ENCODE peak calls at places on chromosomes 6 and 20, in ten cellular contexts. K, O, B, N, L, C, Y, V, Z and H are unnamed samples.

GRCh38 chr6:150891886-150892485 is 26.5 kb downstream of the MTHFD1L start:
- DNase-seq in V (peak), Z (peak), B (peak), Y (peak), N (peak), L (peak), K (peak), O (peak), C (no peak), H (peak)

GRCh38 chr6:137740967-137741761 is 125.9 kb upstream of the TNFAIP3 start:
- DNase-seq in L (no peak), O (no peak), N (no peak), K (no peak), Z (no peak), C (no peak), B (no peak), Y (no peak), V (no peak), H (no peak)

GRCh38 chr20:16691381-16691780 is 38.4 kb upstream of the SNRPB2 start:
- DNase-seq in B (no peak), Y (no peak), Z (no peak), L (no peak), K (no peak), C (no peak), V (no peak), O (no peak), N (no peak), H (no peak)

GRCh38 chr6:158377866-158378265 is 65.6 kb downstream of the TULP4 start:
- DNase-seq in O (no peak), Y (no peak), L (no peak), Z (no peak), N (no peak), K (no peak), B (peak), C (no peak), V (no peak), H (no peak)

GRCh38 chr6:141261016-141261671 is 871.6 kb upstream of the GJE1 start:
- DNase-seq in Z (no peak), V (no peak), N (no peak), K (no peak), Y (no peak), L (no peak), C (no peak), B (no peak), O (no peak), H (no peak)

GRCh38 chr20:26209171-26209941 is 512.7 kb upstream of the ZNF337 start:
- DNase-seq in C (no peak), K (no peak), B (no peak), O (no peak), V (peak), L (peak), Y (no peak), Z (peak), N (peak), H (no peak)

GRCh38 chr6:157267109-157267611 is 56.2 kb downstream of the TMEM242 start:
- DNase-seq in O (no peak), Y (no peak), K (no peak), N (no peak), B (no peak), Z (no peak), V (no peak), C (no peak), L (no peak), H (no peak)

GRCh38 chr20:4013041-4013440 is 2.3 kb downstream of the RNF24 start:
- DNase-seq in B (no peak), Y (no peak), O (no peak), K (no peak), C (no peak), Z (no peak), N (no peak), V (no peak), L (no peak), H (no peak)

GRCh38 chr6:29627762-29628418 is 5.1 kb downstream of the GABBR1 start:
- DNase-seq in Z (peak), C (peak), L (peak), B (peak), V (peak), O (peak), K (peak), N (peak), Y (peak), H (peak)

GRCh38 chr6:111666812-111667211 is 61.1 kb upstream of the TRAF3IP2 start:
- DNase-seq in V (no peak), K (no peak), Z (no peak), C (no peak), B (no peak), Y (no peak), L (no peak), N (no peak), O (no peak), H (no peak)

GRCh38 chr20:64119681-64120341 is 12.4 kb upstream of the NPBWR2 start:
- DNase-seq in Z (peak), O (peak), N (no peak), K (no peak), L (no peak), Y (no peak), V (no peak), C (no peak), B (no peak), H (peak)

GRCh38 chr6:44481056-44481455 is 93.5 kb downstream of the CDC5L start:
- DNase-seq in Z (no peak), Y (no peak), N (no peak), K (no peak), B (no peak), L (no peak), C (no peak), V (no peak), O (no peak), H (no peak)

GRCh38 chr6:116631379-116631990 is 15.2 kb downstream of the RSPH4A start:
- DNase-seq in C (no peak), Z (no peak), K (peak), O (peak), N (no peak), Y (no peak), V (no peak), L (no peak), B (no peak), H (peak)

GRCh38 chr20:61724376-61724775 is 341.3 kb downstream of the TAF4 start:
- DNase-seq in V (no peak), K (no peak), C (no peak), O (no peak), B (no peak), Z (no peak), Y (no peak), L (no peak), N (no peak), H (no peak)

GRCh38 chr6:152136449-152136825 is 329.0 kb downstream of the ESR1 start:
- DNase-seq in L (no peak), C (no peak), N (no peak), Y (no peak), O (no peak), Z (no peak), B (no peak), V (no peak), K (no peak), H (no peak)

GRCh38 chr6:21423106-21423854 is 170.3 kb upstream of the SOX4 start:
- DNase-seq in O (no peak), C (no peak), Y (no peak), K (no peak), B (no peak), Z (no peak), V (no peak), L (no peak), N (no peak), H (no peak)

GRCh38 chr20:44069203-44069931 is 117.6 kb downstream of the JPH2 start:
- DNase-seq in V (peak), Y (no peak), O (peak), Z (peak), L (peak), N (peak), B (no peak), K (no peak), C (no peak), H (no peak)

GRCh38 chr6:20719980-20720379 is 185.7 kb downstream of the CDKAL1 start:
- DNase-seq in Z (no peak), O (no peak), V (no peak), L (no peak), N (no peak), K (no peak), B (no peak), C (no peak), Y (no peak), H (no peak)

GRCh38 chr6:150301871-150302800 is 66.7 kb upstream of the IYD start:
- DNase-seq in Z (no peak), Y (no peak), O (no peak), B (peak), V (no peak), K (no peak), C (no peak), L (no peak), N (no peak), H (no peak)

GRCh38 chr6:72262254-72262653 is 359.6 kb upstream of the KCNQ5 start:
- DNase-seq in K (no peak), N (no peak), B (no peak), O (no peak), Z (no peak), Y (no peak), C (no peak), V (no peak), L (no peak), H (no peak)

GRCh38 chr20:63080811-63081210 is 74.0 kb upstream of the BHLHE23 start:
- DNase-seq in N (no peak), L (no peak), K (no peak), O (no peak), C (no peak), V (no peak), B (no peak), Z (no peak), Y (no peak), H (no peak)

GRCh38 chr6:34201455-34202098 is 35.1 kb upstream of the HMGA1 start:
- DNase-seq in Z (no peak), V (no peak), B (no peak), L (no peak), K (no peak), C (no peak), N (no peak), Y (no peak), O (no peak), H (no peak)

GRCh38 chr6:162887981-162888689 is 160.4 kb downstream of the PACRG start:
- DNase-seq in B (no peak), K (peak), Z (no peak), L (no peak), N (no peak), C (no peak), O (no peak), V (no peak), Y (no peak), H (no peak)

GRCh38 chr20:43508604-43509040 is 1.1 kb downstream of the L3MBTL1 start:
- DNase-seq in C (no peak), K (no peak), V (no peak), B (no peak), Y (no peak), L (no peak), O (no peak), N (no peak), Z (no peak), H (no peak)

GRCh38 chr20:3866464-3866863 is 19.8 kb downstream of the MAVS start:
- DNase-seq in Z (no peak), L (no peak), K (no peak), C (no peak), O (no peak), V (no peak), Y (no peak), B (no peak), N (no peak), H (no peak)

GRCh38 chr20:62977613-62978558 is 25.4 kb downstream of the SLC17A9 start:
- DNase-seq in O (peak), L (peak), K (no peak), Y (no peak), C (no peak), V (no peak), N (peak), B (no peak), Z (peak), H (peak)

GRCh38 chr6:163548624-163549023 is 134.1 kb downstream of the QKI start:
- DNase-seq in Z (no peak), B (no peak), L (no peak), N (no peak), Y (no peak), K (no peak), C (no peak), V (no peak), O (no peak), H (no peak)

GRCh38 chr20:46324960-46325703 is 16.8 kb upstream of the CDH22 start:
- DNase-seq in K (peak), L (no peak), B (no peak), Y (no peak), V (no peak), O (no peak), N (no peak), C (no peak), Z (no peak), H (peak)

GRCh38 chr6:111721677-111722219 is 116.1 kb upstream of the TRAF3IP2 start:
- DNase-seq in K (no peak), O (peak), Y (no peak), Z (no peak), L (peak), C (no peak), V (no peak), N (peak), B (no peak), H (peak)

GRCh38 chr6:52512199-52512598 is 64.7 kb downstream of the TRAM2 start:
- DNase-seq in L (no peak), V (no peak), C (peak), Z (no peak), K (peak), O (no peak), N (no peak), Y (peak), B (peak), H (no peak)

GRCh38 chr20:10653593-10654288 is 20.1 kb downstream of the JAG1 start:
- DNase-seq in V (no peak), K (peak), O (no peak), Z (no peak), N (no peak), L (no peak), B (peak), Y (peak), C (no peak), H (no peak)

GRCh38 chr20:60921021-60921622 is 330.9 kb upstream of the CDH4 start:
- DNase-seq in O (no peak), B (peak), Z (no peak), N (peak), K (no peak), C (no peak), L (peak), V (no peak), Y (no peak), H (no peak)

GRCh38 chr6:139338845-139339244 is 35.6 kb downstream of the CITED2 start:
- DNase-seq in K (peak), O (no peak), B (no peak), L (no peak), N (no peak), Z (no peak), V (no peak), C (no peak), Y (peak), H (no peak)

GRCh38 chr6:170243791-170244291 is 47.0 kb downstream of the DLL1 start:
- DNase-seq in Z (no peak), B (no peak), Y (no peak), L (no peak), K (peak), N (no peak), C (no peak), V (no peak), O (no peak), H (no peak)

GRCh38 chr20:38170219-38170902 is 5.3 kb upstream of the TGM2 start:
- DNase-seq in L (no peak), Y (no peak), V (no peak), K (no peak), O (no peak), N (no peak), Z (no peak), B (no peak), C (no peak), H (no peak)

GRCh38 chr6:88983532-88983931 is 20.1 kb upstream of the RNGTT start:
- DNase-seq in C (no peak), Z (no peak), K (peak), L (no peak), Y (no peak), O (no peak), B (peak), N (no peak), V (no peak), H (peak)

GRCh38 chr6:125947581-125947980 is 9.0 kb upstream of the HINT3 start:
- DNase-seq in C (no peak), O (no peak), Y (no peak), B (no peak), Z (no peak), N (no peak), K (no peak), V (no peak), L (no peak), H (no peak)

GRCh38 chr6:161407581-161407980 is 133.7 kb upstream of the AGPAT4 start:
- DNase-seq in O (no peak), C (no peak), B (peak), Y (peak), Z (no peak), L (no peak), K (no peak), V (no peak), N (no peak), H (no peak)